ENCODE peak calls at places on chromosome 4, in eight cellular contexts. A is osteocyte; I is HFF-Myc; T is fibroblast of the aortic adventitia; B is CD4-positive, alpha-beta T cell; E is astrocyte; W is upper lobe of right lung; V is dorsolateral prefrontal cortex. J is an unnamed sample.

GRCh38 chr4:163171590-163171989 is 4.9 kb upstream of the NAF1 start:
- DNase-seq in A (no peak), I (no peak), T (no peak), B (no peak), E (no peak), W (no peak), V (no peak), J (no peak)

GRCh38 chr4:3436798-3437581 is 4.8 kb upstream of the HGFAC start:
- DNase-seq in A (no peak), I (peak), T (peak), B (no peak), E (peak), W (peak), V (no peak), J (no peak)

GRCh38 chr4:71130827-71131603 is 137.6 kb downstream of the DCK start:
- DNase-seq in A (no peak), I (peak), T (peak), B (no peak), E (peak), W (no peak), V (no peak), J (no peak)

GRCh38 chr4:183200453-183200852 is 101.4 kb downstream of the WWC2 start:
- DNase-seq in A (peak), I (peak), T (peak), B (no peak), E (peak), W (peak), V (peak), J (no peak)

GRCh38 chr4:161403781-161404180 is 760.0 kb downstream of the FSTL5 start:
- DNase-seq in A (no peak), I (no peak), T (no peak), B (no peak), E (peak), W (no peak), V (no peak), J (no peak)

GRCh38 chr4:4396628-4397440 is 9.9 kb downstream of the NSG1 start:
- DNase-seq in A (no peak), I (no peak), T (no peak), B (no peak), E (no peak), W (no peak), V (no peak), J (no peak)

GRCh38 chr4:123093247-123093646 is 170.8 kb upstream of the NUDT6 start:
- DNase-seq in A (no peak), I (no peak), T (no peak), B (no peak), E (no peak), W (no peak), V (no peak), J (no peak)

GRCh38 chr4:74181225-74181624 is 23.3 kb downstream of the MTHFD2L start:
- DNase-seq in A (no peak), I (no peak), T (no peak), B (no peak), E (peak), W (no peak), V (no peak), J (no peak)

GRCh38 chr4:108117473-108118182 is 51.1 kb downstream of the LEF1 start:
- DNase-seq in A (no peak), I (no peak), T (no peak), B (no peak), E (no peak), W (no peak), V (no peak), J (no peak)

GRCh38 chr4:41678086-41678485 is 70.4 kb downstream of the PHOX2B start:
- DNase-seq in A (no peak), I (no peak), T (peak), B (no peak), E (peak), W (no peak), V (no peak), J (no peak)

GRCh38 chr4:168384437-168385141 is 66.0 kb upstream of the DDX60 start:
- DNase-seq in A (no peak), I (no peak), T (peak), B (no peak), E (peak), W (no peak), V (no peak), J (no peak)

GRCh38 chr4:162761965-162762364 is 404.7 kb downstream of the NAF1 start:
- DNase-seq in A (no peak), I (no peak), T (no peak), B (no peak), E (no peak), W (no peak), V (no peak), J (no peak)

GRCh38 chr4:162126754-162127153 is 37.0 kb downstream of the FSTL5 start:
- DNase-seq in A (no peak), I (no peak), T (no peak), B (no peak), E (no peak), W (no peak), V (no peak), J (no peak)

GRCh38 chr4:2596153-2596552 is 59.7 kb downstream of the FAM193A start:
- DNase-seq in A (no peak), I (no peak), T (no peak), B (no peak), E (no peak), W (peak), V (no peak), J (no peak)

GRCh38 chr4:185744127-185744865 is 67.7 kb downstream of the SORBS2 start:
- DNase-seq in A (no peak), I (no peak), T (no peak), B (no peak), E (no peak), W (no peak), V (no peak), J (no peak)

GRCh38 chr4:78592104-78592783 is 40.7 kb downstream of the ANXA3 start:
- DNase-seq in A (no peak), I (no peak), T (no peak), B (no peak), E (no peak), W (no peak), V (no peak), J (no peak)

GRCh38 chr4:41468122-41468521 is 69.8 kb upstream of the LIMCH1 start:
- DNase-seq in A (no peak), I (no peak), T (no peak), B (no peak), E (no peak), W (no peak), V (no peak), J (no peak)

GRCh38 chr4:42654606-42655005 is 2.3 kb downstream of the ATP8A1 start:
- DNase-seq in A (no peak), I (no peak), T (peak), B (no peak), E (peak), W (no peak), V (no peak), J (no peak)

GRCh38 chr4:36551697-36552214 is 270.3 kb downstream of the DTHD1 start:
- DNase-seq in A (no peak), I (no peak), T (no peak), B (no peak), E (no peak), W (no peak), V (no peak), J (no peak)

GRCh38 chr4:175435437-175435836 is 376.6 kb downstream of the GPM6A start:
- DNase-seq in A (no peak), I (no peak), T (peak), B (no peak), E (no peak), W (no peak), V (no peak), J (no peak)

GRCh38 chr4:13476915-13477314 is 7.2 kb downstream of the RAB28 start:
- DNase-seq in A (no peak), I (no peak), T (peak), B (no peak), E (peak), W (no peak), V (no peak), J (no peak)

GRCh38 chr4:74794341-74794801 is at the start of gene BTC:
- DNase-seq in A (peak), I (no peak), T (peak), B (no peak), E (no peak), W (peak), V (no peak), J (peak)

GRCh38 chr4:99947608-99948007 is 1.2 kb upstream of the DNAJB14 start:
- DNase-seq in A (no peak), I (no peak), T (no peak), B (no peak), E (no peak), W (no peak), V (no peak), J (no peak)

GRCh38 chr4:137775701-137776100 is 243.4 kb upstream of the PCDH18 start:
- DNase-seq in A (no peak), I (no peak), T (no peak), B (no peak), E (no peak), W (no peak), V (no peak), J (no peak)

GRCh38 chr4:75555294-75556164 is at the start of gene ODAPH:
- DNase-seq in A (no peak), I (no peak), T (no peak), B (no peak), E (peak), W (no peak), V (no peak), J (no peak)

GRCh38 chr4:20262221-20262620 is 10.5 kb downstream of the SLIT2 start:
- DNase-seq in A (no peak), I (no peak), T (no peak), B (no peak), E (no peak), W (no peak), V (no peak), J (no peak)

GRCh38 chr4:85475631-85476233 is 782 bp downstream of the ARHGAP24 start:
- DNase-seq in A (no peak), I (no peak), T (peak), B (no peak), E (peak), W (peak), V (no peak), J (peak)

GRCh38 chr4:7725951-7726350 is 213.7 kb downstream of the AFAP1 start:
- DNase-seq in A (no peak), I (no peak), T (no peak), B (no peak), E (no peak), W (no peak), V (no peak), J (no peak)

GRCh38 chr4:177250056-177250696 is 59.5 kb upstream of the NEIL3 start:
- DNase-seq in A (peak), I (peak), T (peak), B (peak), E (peak), W (peak), V (peak), J (peak)

DNA sequence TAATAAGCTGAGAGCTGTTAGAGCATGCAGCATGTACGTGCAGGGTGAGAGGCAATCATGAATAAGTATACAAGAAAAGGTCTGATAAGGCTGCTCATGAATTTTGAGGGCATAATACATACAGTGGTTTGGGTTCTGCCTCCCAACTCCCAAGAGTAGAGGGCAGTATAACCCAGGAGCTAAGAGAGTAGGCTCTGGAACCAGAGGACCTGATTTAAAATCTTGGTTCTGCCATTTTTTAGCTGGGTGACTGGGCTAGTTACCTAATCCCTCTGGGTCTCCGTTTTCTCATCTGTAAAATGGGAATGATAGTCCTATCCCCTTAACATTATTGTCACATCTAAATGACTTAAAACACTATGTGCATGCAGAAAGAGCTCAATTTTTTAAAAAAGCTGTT is 85.3 kb downstream of the LNX1 start:
- DNase-seq in A (no peak), I (no peak), T (peak), B (no peak), E (no peak), W (no peak), V (no peak), J (no peak)
- TF ChIP-seq CTCF in A (peak), I (peak), T (peak), B (no peak), E (no peak), W (no peak), V (no peak), J (no peak)

GRCh38 chr4:16001484-16001858 is 38.5 kb upstream of the FGFBP2 start:
- DNase-seq in A (no peak), I (peak), T (peak), B (peak), E (peak), W (no peak), V (peak), J (peak)
- TF ChIP-seq CTCF in A (peak), I (peak), T (peak), B (peak), E (peak), W (peak), V (peak), J (peak)

GRCh38 chr4:124869978-124870495 is 157.5 kb upstream of the ANKRD50 start:
- DNase-seq in A (no peak), I (no peak), T (no peak), B (no peak), E (no peak), W (no peak), V (no peak), J (no peak)
- TF ChIP-seq CTCF in A (no peak), I (no peak), T (no peak), B (no peak), E (no peak), W (no peak), V (no peak), J (no peak)

GRCh38 chr4:83993774-83994173 is 457.9 kb downstream of the GPAT3 start:
- DNase-seq in A (no peak), I (no peak), T (no peak), B (no peak), E (no peak), W (no peak), V (no peak), J (no peak)
- TF ChIP-seq CTCF in A (no peak), I (peak), T (no peak), B (no peak), E (no peak), W (no peak), V (no peak), J (peak)

GRCh38 chr4:40228497-40229365 is 31.9 kb downstream of the RHOH start:
- DNase-seq in A (no peak), I (no peak), T (no peak), B (no peak), E (no peak), W (no peak), V (no peak), J (no peak)
- TF ChIP-seq CTCF in A (peak), I (peak), T (peak), B (peak), E (peak), W (peak), V (no peak), J (peak)

GRCh38 chr4:10761903-10762302 is 77.3 kb upstream of the CLNK start:
- DNase-seq in A (no peak), I (no peak), T (peak), B (no peak), E (peak), W (no peak), V (no peak), J (no peak)

GRCh38 chr4:10762541-10762940 is 78.0 kb upstream of the CLNK start:
- DNase-seq in A (no peak), I (peak), T (peak), B (no peak), E (peak), W (no peak), V (no peak), J (no peak)

GRCh38 chr4:10765386-10765785 is 80.8 kb upstream of the CLNK start:
- DNase-seq in A (no peak), I (no peak), T (no peak), B (no peak), E (no peak), W (no peak), V (no peak), J (no peak)
- TF ChIP-seq CTCF in A (no peak), I (no peak), T (no peak), B (no peak), E (no peak), W (no peak), V (no peak), J (no peak)

GRCh38 chr4:139084425-139085093 is 69.0 kb downstream of the NOCT start:
- DNase-seq in A (no peak), I (peak), T (peak), B (no peak), E (no peak), W (no peak), V (no peak), J (no peak)

GRCh38 chr4:139083533-139084424 is 68.2 kb downstream of the NOCT start:
- DNase-seq in A (peak), I (peak), T (peak), B (peak), E (peak), W (peak), V (peak), J (peak)

GRCh38 chr4:139082750-139083532 is 67.4 kb downstream of the NOCT start:
- DNase-seq in A (peak), I (peak), T (peak), B (peak), E (peak), W (peak), V (peak), J (peak)

DNA sequence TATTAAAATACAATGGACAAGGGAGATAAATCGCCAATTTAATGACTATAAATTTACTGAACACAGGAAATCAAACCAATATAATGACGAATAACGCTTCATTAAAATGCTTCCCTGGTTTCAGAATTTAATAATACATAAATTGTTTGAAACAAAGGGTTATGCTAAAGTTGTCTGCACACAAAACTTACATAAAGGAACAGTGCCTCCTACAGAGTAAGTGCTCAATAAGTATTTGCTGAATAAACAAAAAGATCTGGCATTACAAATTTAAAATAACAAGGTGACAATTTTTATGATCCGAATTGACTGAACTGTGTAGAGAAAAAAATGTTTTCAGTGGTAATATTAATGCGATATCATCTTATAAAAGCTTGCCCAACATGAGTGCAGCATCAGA is 69.6 kb downstream of the NOCT start:
- DNase-seq in A (no peak), I (no peak), T (peak), B (no peak), E (peak), W (no peak), V (no peak), J (no peak)
- TF ChIP-seq CTCF in A (peak), I (peak), T (peak), B (no peak), E (peak), W (peak), V (peak), J (peak)

DNA sequence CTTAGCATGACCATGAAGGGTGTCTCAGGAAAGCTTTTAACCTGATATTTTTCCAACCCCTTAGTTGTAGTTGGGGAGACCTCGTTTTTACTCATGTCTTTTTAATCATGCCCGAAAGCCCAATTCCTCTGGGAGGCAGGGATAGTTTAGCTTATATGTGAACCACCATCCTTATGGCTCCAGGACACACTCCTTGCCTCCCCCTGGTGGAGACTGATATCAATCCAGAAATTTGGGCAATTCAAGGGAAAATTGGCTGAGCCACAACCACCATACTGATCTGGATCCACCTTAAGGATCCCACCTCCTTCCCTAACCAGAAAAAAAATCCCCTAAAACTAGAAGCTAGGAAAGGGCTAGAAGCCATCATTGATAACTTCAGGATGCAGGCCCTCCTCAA is 13.4 kb upstream of the COL25A1 start:
- DNase-seq in A (no peak), I (no peak), T (no peak), B (no peak), E (no peak), W (no peak), V (no peak), J (no peak)
- TF ChIP-seq CTCF in A (peak), I (peak), T (no peak), B (no peak), E (peak), W (no peak), V (no peak), J (peak)

J was measured in progenitor cell of endocrine pancreas.